ENCODE peak calls at places on chromosomes 4 and X, in six cellular contexts. One of them, this sample, is unnamed.
A peak's percentile ranks its signal among the peaks of the same experiment; 100 is the strongest.

GRCh38 chr4:186878203-186878800 is 154.6 kb upstream of the FAT1 start:
- DNase-seq in NCI-H1092: no peak
- DNase-seq in RKO: no peak
- DNase-seq in HEK293T: no peak
- DNase-seq in astrocyte of the hippocampus: no peak
- DNase-seq in cardiac muscle cell: no peak
- DNase-seq in this sample: no peak

GRCh38 chrX:77785400-77785745 is 643 bp downstream of the ATRX start:
- DNase-seq in NCI-H1092: no peak
- DNase-seq in RKO: peak; percentile 33
- DNase-seq in HEK293T: peak; percentile 38
- DNase-seq in astrocyte of the hippocampus: peak; percentile 35
- DNase-seq in cardiac muscle cell: peak; percentile 31
- DNase-seq in this sample: no peak

GRCh38 chrX:153771686-153772607 is 7.9 kb downstream of the PLXNB3 start:
- DNase-seq in NCI-H1092: no peak
- DNase-seq in RKO: no peak
- DNase-seq in HEK293T: no peak
- DNase-seq in astrocyte of the hippocampus: no peak
- DNase-seq in cardiac muscle cell: no peak
- DNase-seq in this sample: peak; percentile 71

GRCh38 chr4:57037982-57038604 is 59.4 kb downstream of the POLR2B start:
- DNase-seq in NCI-H1092: peak; percentile 55
- DNase-seq in RKO: peak; percentile 24
- DNase-seq in HEK293T: peak; percentile 77
- DNase-seq in astrocyte of the hippocampus: peak; percentile 80
- DNase-seq in cardiac muscle cell: peak; percentile 85
- DNase-seq in this sample: no peak

GRCh38 chr4:180449395-180449956 is 1793.7 kb upstream of the TENM3 start:
- DNase-seq in NCI-H1092: peak; percentile 59
- DNase-seq in RKO: peak; percentile 85
- DNase-seq in HEK293T: peak; percentile 79
- DNase-seq in astrocyte of the hippocampus: peak; percentile 43
- DNase-seq in cardiac muscle cell: peak; percentile 55
- DNase-seq in this sample: no peak

GRCh38 chrX:22004866-22005265 is 27.3 kb upstream of the PHEX start:
- DNase-seq in NCI-H1092: no peak
- DNase-seq in RKO: no peak
- DNase-seq in HEK293T: no peak
- DNase-seq in astrocyte of the hippocampus: no peak
- DNase-seq in cardiac muscle cell: no peak
- DNase-seq in this sample: no peak

GRCh38 chrX:24646745-24647182 is 383 bp downstream of the PCYT1B start:
- DNase-seq in NCI-H1092: peak; percentile 62
- DNase-seq in RKO: no peak
- DNase-seq in HEK293T: peak; percentile 17
- DNase-seq in astrocyte of the hippocampus: peak; percentile 32
- DNase-seq in cardiac muscle cell: peak; percentile 66
- DNase-seq in this sample: no peak

GRCh38 chr4:122104184-122104583 is 47.9 kb upstream of the BLTP1 start:
- DNase-seq in NCI-H1092: no peak
- DNase-seq in RKO: no peak
- DNase-seq in HEK293T: no peak
- DNase-seq in astrocyte of the hippocampus: peak; percentile 16
- DNase-seq in cardiac muscle cell: no peak
- DNase-seq in this sample: no peak

GRCh38 chr4:7647932-7648812 is 213.4 kb upstream of the PSAPL1 start:
- DNase-seq in NCI-H1092: no peak
- DNase-seq in RKO: peak; percentile 48
- DNase-seq in HEK293T: no peak
- DNase-seq in astrocyte of the hippocampus: no peak
- DNase-seq in cardiac muscle cell: no peak
- DNase-seq in this sample: peak; percentile 71

GRCh38 chr4:73408181-73408867 is 4.2 kb downstream of the ALB start:
- DNase-seq in NCI-H1092: no peak
- DNase-seq in RKO: no peak
- DNase-seq in HEK293T: no peak
- DNase-seq in astrocyte of the hippocampus: no peak
- DNase-seq in cardiac muscle cell: no peak
- DNase-seq in this sample: no peak

GRCh38 chr4:48944252-48944651 is 37.7 kb upstream of the OCIAD2 start:
- DNase-seq in NCI-H1092: no peak
- DNase-seq in RKO: peak; percentile 41
- DNase-seq in HEK293T: no peak
- DNase-seq in astrocyte of the hippocampus: peak; percentile 71
- DNase-seq in cardiac muscle cell: no peak
- DNase-seq in this sample: no peak

GRCh38 chr4:16218950-16219349 is 7.3 kb downstream of the TAPT1 start:
- DNase-seq in NCI-H1092: no peak
- DNase-seq in RKO: no peak
- DNase-seq in HEK293T: no peak
- DNase-seq in astrocyte of the hippocampus: no peak
- DNase-seq in cardiac muscle cell: no peak
- DNase-seq in this sample: no peak

GRCh38 chrX:123188081-123188480 is 4.0 kb downstream of the GRIA3 start:
- DNase-seq in NCI-H1092: no peak
- DNase-seq in RKO: peak; percentile 13
- DNase-seq in HEK293T: no peak
- DNase-seq in astrocyte of the hippocampus: peak; percentile 6
- DNase-seq in cardiac muscle cell: no peak
- DNase-seq in this sample: no peak

GRCh38 chr4:2263701-2264321 is 1.9 kb upstream of the MXD4 start:
- DNase-seq in NCI-H1092: no peak
- DNase-seq in RKO: no peak
- DNase-seq in HEK293T: no peak
- DNase-seq in astrocyte of the hippocampus: no peak
- DNase-seq in cardiac muscle cell: no peak
- DNase-seq in this sample: peak; percentile 67

GRCh38 chr4:118410143-118410542 is 57.3 kb upstream of the PRSS12 start:
- DNase-seq in NCI-H1092: no peak
- DNase-seq in RKO: no peak
- DNase-seq in HEK293T: no peak
- DNase-seq in astrocyte of the hippocampus: no peak
- DNase-seq in cardiac muscle cell: no peak
- DNase-seq in this sample: no peak

GRCh38 chr4:105894570-105895323 is 524 bp upstream of the NPNT start:
- DNase-seq in NCI-H1092: peak; percentile 34
- DNase-seq in RKO: no peak
- DNase-seq in HEK293T: peak; percentile 39
- DNase-seq in astrocyte of the hippocampus: peak; percentile 55
- DNase-seq in cardiac muscle cell: no peak
- DNase-seq in this sample: no peak

GRCh38 chr4:74364649-74365491 is at the start of gene EREG:
- DNase-seq in NCI-H1092: no peak
- DNase-seq in RKO: no peak
- DNase-seq in HEK293T: peak; percentile 10
- DNase-seq in astrocyte of the hippocampus: peak; percentile 51
- DNase-seq in cardiac muscle cell: peak; percentile 62
- DNase-seq in this sample: peak; percentile 78

GRCh38 chrX:116318672-116319071 is 117.7 kb upstream of the SLC6A14 start:
- DNase-seq in NCI-H1092: no peak
- DNase-seq in RKO: no peak
- DNase-seq in HEK293T: no peak
- DNase-seq in astrocyte of the hippocampus: no peak
- DNase-seq in cardiac muscle cell: no peak
- DNase-seq in this sample: no peak

GRCh38 chr4:95044204-95044848 is 286.6 kb downstream of the BMPR1B start:
- DNase-seq in NCI-H1092: no peak
- DNase-seq in RKO: no peak
- DNase-seq in HEK293T: peak; percentile 48
- DNase-seq in astrocyte of the hippocampus: peak; percentile 78
- DNase-seq in cardiac muscle cell: no peak
- DNase-seq in this sample: no peak

GRCh38 chr4:88341227-88342192 is 37.1 kb upstream of the HERC6 start:
- DNase-seq in NCI-H1092: no peak
- DNase-seq in RKO: peak; percentile 95
- DNase-seq in HEK293T: peak; percentile 11
- DNase-seq in astrocyte of the hippocampus: peak; percentile 79
- DNase-seq in cardiac muscle cell: peak; percentile 72
- DNase-seq in this sample: no peak

GRCh38 chr4:112083587-112084347 is 61.5 kb upstream of the FAM241A start:
- DNase-seq in NCI-H1092: no peak
- DNase-seq in RKO: peak; percentile 25
- DNase-seq in HEK293T: no peak
- DNase-seq in astrocyte of the hippocampus: no peak
- DNase-seq in cardiac muscle cell: no peak
- DNase-seq in this sample: no peak

GRCh38 chr4:110475881-110476818 is at the start of gene ENPEP:
- DNase-seq in NCI-H1092: no peak
- DNase-seq in RKO: no peak
- DNase-seq in HEK293T: no peak
- DNase-seq in astrocyte of the hippocampus: no peak
- DNase-seq in cardiac muscle cell: peak; percentile 29
- DNase-seq in this sample: peak; percentile 63

GRCh38 chrX:20143539-20143938 is 1.9 kb upstream of the EIF1AX start:
- DNase-seq in NCI-H1092: no peak
- DNase-seq in RKO: peak; percentile 57
- DNase-seq in HEK293T: no peak
- DNase-seq in astrocyte of the hippocampus: no peak
- DNase-seq in cardiac muscle cell: no peak
- DNase-seq in this sample: no peak

GRCh38 chr4:2333356-2333841 is 71.5 kb upstream of the MXD4 start:
- DNase-seq in NCI-H1092: no peak
- DNase-seq in RKO: no peak
- DNase-seq in HEK293T: peak; percentile 6
- DNase-seq in astrocyte of the hippocampus: no peak
- DNase-seq in cardiac muscle cell: no peak
- DNase-seq in this sample: peak; percentile 89

GRCh38 chrX:113399501-113400192 is 559.0 kb upstream of the AMOT start:
- DNase-seq in NCI-H1092: no peak
- DNase-seq in RKO: no peak
- DNase-seq in HEK293T: no peak
- DNase-seq in astrocyte of the hippocampus: peak; percentile 34
- DNase-seq in cardiac muscle cell: no peak
- DNase-seq in this sample: no peak

GRCh38 chrX:112819013-112819635 is 21.5 kb downstream of the AMOT start:
- DNase-seq in NCI-H1092: no peak
- DNase-seq in RKO: no peak
- DNase-seq in HEK293T: no peak
- DNase-seq in astrocyte of the hippocampus: peak; percentile 80
- DNase-seq in cardiac muscle cell: no peak
- DNase-seq in this sample: no peak

GRCh38 chrX:139931646-139932076 is 1.2 kb downstream of the ATP11C start:
- DNase-seq in NCI-H1092: no peak
- DNase-seq in RKO: no peak
- DNase-seq in HEK293T: no peak
- DNase-seq in astrocyte of the hippocampus: no peak
- DNase-seq in cardiac muscle cell: no peak
- DNase-seq in this sample: no peak

GRCh38 chr4:48290146-48290772 is 20.6 kb upstream of the TEC start:
- DNase-seq in NCI-H1092: no peak
- DNase-seq in RKO: peak; percentile 63
- DNase-seq in HEK293T: peak; percentile 55
- DNase-seq in astrocyte of the hippocampus: peak; percentile 13
- DNase-seq in cardiac muscle cell: peak; percentile 13
- DNase-seq in this sample: no peak

GRCh38 chr4:165680821-165681220 is 192.2 kb upstream of the TLL1 start:
- DNase-seq in NCI-H1092: no peak
- DNase-seq in RKO: no peak
- DNase-seq in HEK293T: no peak
- DNase-seq in astrocyte of the hippocampus: no peak
- DNase-seq in cardiac muscle cell: no peak
- DNase-seq in this sample: no peak

GRCh38 chr4:186927624-186928023 is 204.0 kb upstream of the FAT1 start:
- DNase-seq in NCI-H1092: no peak
- DNase-seq in RKO: peak; percentile 14
- DNase-seq in HEK293T: no peak
- DNase-seq in astrocyte of the hippocampus: no peak
- DNase-seq in cardiac muscle cell: no peak
- DNase-seq in this sample: no peak

GRCh38 chr4:73662709-73663546 is 42.7 kb upstream of the RASSF6 start:
- DNase-seq in NCI-H1092: peak; percentile 17
- DNase-seq in RKO: peak; percentile 46
- DNase-seq in HEK293T: peak; percentile 53
- DNase-seq in astrocyte of the hippocampus: peak; percentile 73
- DNase-seq in cardiac muscle cell: no peak
- DNase-seq in this sample: no peak

GRCh38 chr4:85658766-85659439 is 184.0 kb downstream of the ARHGAP24 start:
- DNase-seq in NCI-H1092: no peak
- DNase-seq in RKO: no peak
- DNase-seq in HEK293T: no peak
- DNase-seq in astrocyte of the hippocampus: no peak
- DNase-seq in cardiac muscle cell: no peak
- DNase-seq in this sample: no peak

GRCh38 chr4:170008376-170008775 is 17.8 kb downstream of the MFAP3L start:
- DNase-seq in NCI-H1092: no peak
- DNase-seq in RKO: no peak
- DNase-seq in HEK293T: no peak
- DNase-seq in astrocyte of the hippocampus: peak; percentile 28
- DNase-seq in cardiac muscle cell: no peak
- DNase-seq in this sample: no peak

GRCh38 chr4:151361966-151362365 is 36.6 kb upstream of the SH3D19 start:
- DNase-seq in NCI-H1092: no peak
- DNase-seq in RKO: no peak
- DNase-seq in HEK293T: no peak
- DNase-seq in astrocyte of the hippocampus: no peak
- DNase-seq in cardiac muscle cell: peak; percentile 2
- DNase-seq in this sample: no peak

GRCh38 chr4:113675731-113676707 is 85.5 kb downstream of the CAMK2D start:
- DNase-seq in NCI-H1092: no peak
- DNase-seq in RKO: no peak
- DNase-seq in HEK293T: no peak
- DNase-seq in astrocyte of the hippocampus: no peak
- DNase-seq in cardiac muscle cell: no peak
- DNase-seq in this sample: no peak

This sample was measured in kidney.